ENCODE peak calls at places on chromosomes 13 and 19, in seven cellular contexts. Q is colonic mucosa, G is pancreas, R is fibroblast of pulmonary artery, M is bronchial epithelial cell, Z is AG04450, S is HFF-Myc. W is an unnamed sample.

GRCh38 chr19:51525731-51526130 is 5.7 kb downstream of the SIGLEC6 start:
- DNase-seq in Q (no peak), G (no peak), R (no peak), M (no peak), Z (no peak), S (no peak), W (no peak)

GRCh38 chr19:1975081-1975480 is 34.1 kb downstream of the CSNK1G2 start:
- DNase-seq in Q (no peak), G (no peak), R (peak), M (no peak), Z (no peak), S (no peak), W (peak)

GRCh38 chr13:48532473-48533206 is at the start of gene RCBTB2:
- DNase-seq in Q (peak), G (peak), R (peak), M (peak), Z (peak), S (peak), W (peak)

GRCh38 chr13:110894086-110894485 is 20.8 kb downstream of the ANKRD10 start:
- DNase-seq in Q (no peak), G (no peak), R (no peak), M (peak), Z (no peak), S (no peak), W (no peak)

GRCh38 chr19:3608750-3609322 is 2.2 kb upstream of the TBXA2R start:
- DNase-seq in Q (no peak), G (no peak), R (no peak), M (no peak), Z (no peak), S (no peak), W (no peak)

GRCh38 chr13:98519976-98520375 is 56.9 kb downstream of the STK24 start:
- DNase-seq in Q (no peak), G (no peak), R (no peak), M (no peak), Z (no peak), S (no peak), W (no peak)

GRCh38 chr13:24923305-24923640 is 159.3 kb downstream of the RNF17 start:
- DNase-seq in Q (no peak), G (no peak), R (peak), M (no peak), Z (peak), S (no peak), W (peak)

GRCh38 chr13:75963318-75963717 is 327.2 kb downstream of the LMO7 start:
- DNase-seq in Q (no peak), G (no peak), R (no peak), M (peak), Z (no peak), S (no peak), W (no peak)

GRCh38 chr19:50893047-50893737 is 18.0 kb downstream of the KLK4 start:
- DNase-seq in Q (no peak), G (no peak), R (no peak), M (no peak), Z (no peak), S (no peak), W (no peak)

GRCh38 chr19:18765224-18765623 is 25.9 kb downstream of the COMP start:
- DNase-seq in Q (peak), G (peak), R (no peak), M (peak), Z (no peak), S (no peak), W (no peak)

GRCh38 chr13:90867336-90867683 is 480.2 kb upstream of the MIR17HG start:
- DNase-seq in Q (peak), G (peak), R (peak), M (peak), Z (peak), S (peak), W (peak)

GRCh38 chr19:57269515-57270250 is 10.6 kb upstream of the ZNF460 start:
- DNase-seq in Q (no peak), G (no peak), R (peak), M (peak), Z (peak), S (peak), W (peak)

GRCh38 chr19:3186377-3186688 is 603 bp downstream of the NCLN start:
- DNase-seq in Q (no peak), G (no peak), R (no peak), M (no peak), Z (no peak), S (no peak), W (no peak)

GRCh38 chr19:54916822-54917221 is 10.9 kb downstream of the NCR1 start:
- DNase-seq in Q (no peak), G (no peak), R (no peak), M (no peak), Z (no peak), S (no peak), W (no peak)

GRCh38 chr19:5561559-5561958 is 6.2 kb downstream of the TINCR start:
- DNase-seq in Q (no peak), G (no peak), R (no peak), M (no peak), Z (no peak), S (no peak), W (no peak)
- TF ChIP-seq CTCF in Q (no peak), G (no peak), R (peak), M (peak), Z (peak), S (peak), W (peak)

DNA sequence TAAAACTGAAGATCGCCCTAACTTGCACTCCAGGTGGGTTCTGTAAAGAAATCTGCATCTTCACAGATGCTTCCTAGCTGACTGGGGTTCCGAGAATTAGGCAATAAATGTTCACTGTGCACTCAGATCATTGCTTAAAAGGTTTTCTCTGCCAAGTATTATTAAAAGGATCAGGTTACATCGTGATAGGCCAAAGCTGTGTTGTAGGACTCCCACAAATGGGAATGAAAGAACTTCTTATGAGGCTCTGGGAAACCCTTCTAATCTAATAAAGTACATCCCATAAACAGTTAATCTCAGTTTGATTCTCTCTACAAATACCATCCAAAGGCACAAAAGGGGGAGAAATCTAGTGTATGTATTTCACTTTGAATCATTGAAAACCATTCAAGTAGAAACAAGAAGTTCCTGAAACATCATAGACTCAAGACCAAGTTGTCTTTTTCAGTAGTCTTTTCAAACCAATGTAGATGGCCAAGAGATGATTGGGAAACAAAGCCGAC is 7.1 kb upstream of the POU4F1 start:
- DNase-seq in Q (no peak), G (no peak), R (peak), M (peak), Z (peak), S (no peak), W (peak)
- H3K4me3 ChIP-seq in Q (no peak), G (no peak), R (no peak), M (no peak), Z (no peak), S (no peak), W (no peak)

GRCh38 chr19:15222738-15223648 is 9.3 kb downstream of the EPHX3 start:
- DNase-seq in Q (peak), G (peak), R (peak), M (peak), Z (peak), S (peak), W (peak)
- TF ChIP-seq CTCF in Q (no peak), G (no peak), R (no peak), M (no peak), Z (no peak), S (no peak), W (no peak)

GRCh38 chr19:39531834-39532232 is 819 bp downstream of the EID2B start:
- DNase-seq in Q (no peak), G (no peak), R (no peak), M (peak), Z (no peak), S (no peak), W (peak)
- H3K4me3 ChIP-seq in Q (peak), G (peak), R (peak), M (peak), Z (peak), S (peak), W (peak)

DNA sequence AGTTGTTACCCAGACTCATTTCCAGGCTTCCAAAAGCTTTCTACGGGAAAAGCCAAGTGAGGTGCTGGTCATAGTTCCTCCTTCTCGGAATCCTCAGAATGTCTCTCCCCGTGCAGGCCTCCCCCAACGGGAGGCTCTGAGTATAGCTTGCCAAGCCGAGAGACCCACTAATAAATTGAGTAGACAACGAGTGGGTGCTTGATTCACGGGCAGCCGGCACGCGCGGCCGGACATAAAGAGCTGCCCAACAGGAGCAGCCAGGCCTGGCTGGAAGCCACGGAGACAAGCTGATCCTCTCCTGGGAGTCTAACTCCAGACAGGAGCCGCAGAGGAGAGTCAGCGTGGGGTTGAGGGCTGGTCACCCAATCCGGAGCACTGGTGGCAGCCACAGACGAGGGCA is 43.4 kb upstream of the MEDAG start:
- DNase-seq in Q (no peak), G (no peak), R (no peak), M (no peak), Z (no peak), S (no peak), W (no peak)
- TF ChIP-seq CTCF in Q (no peak), G (no peak), R (no peak), M (no peak), Z (no peak), S (no peak), W (no peak)

DNA sequence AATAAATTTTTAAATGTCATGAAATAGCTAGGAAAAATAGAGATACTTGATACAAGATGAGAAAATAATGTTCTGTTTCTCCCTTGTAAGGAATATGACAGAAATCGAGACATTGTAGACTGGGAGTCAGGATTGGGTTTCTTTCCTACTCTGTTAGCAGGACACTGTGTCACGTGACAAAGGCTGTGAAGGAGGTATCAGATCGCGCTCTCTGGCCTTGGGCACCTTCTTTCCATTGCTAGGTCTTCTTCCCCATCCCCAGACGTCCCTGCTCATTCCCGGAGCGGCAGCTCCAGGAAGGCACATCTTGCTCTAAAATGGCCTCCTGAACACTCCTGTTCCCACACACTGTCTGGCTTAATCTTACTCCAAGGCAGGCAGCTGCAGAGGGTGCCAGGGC is 133.4 kb downstream of the TM9SF2 start:
- DNase-seq in Q (no peak), G (no peak), R (no peak), M (no peak), Z (no peak), S (no peak), W (no peak)
- H3K4me3 ChIP-seq in Q (no peak), G (no peak), R (no peak), M (no peak), Z (no peak), S (no peak), W (no peak)

GRCh38 chr13:21501709-21502108 is 42.6 kb upstream of the ZDHHC20 start:
- DNase-seq in Q (no peak), G (no peak), R (no peak), M (no peak), Z (no peak), S (no peak), W (no peak)
- TF ChIP-seq CTCF in Q (no peak), G (no peak), R (no peak), M (no peak), Z (no peak), S (no peak), W (peak)

DNA sequence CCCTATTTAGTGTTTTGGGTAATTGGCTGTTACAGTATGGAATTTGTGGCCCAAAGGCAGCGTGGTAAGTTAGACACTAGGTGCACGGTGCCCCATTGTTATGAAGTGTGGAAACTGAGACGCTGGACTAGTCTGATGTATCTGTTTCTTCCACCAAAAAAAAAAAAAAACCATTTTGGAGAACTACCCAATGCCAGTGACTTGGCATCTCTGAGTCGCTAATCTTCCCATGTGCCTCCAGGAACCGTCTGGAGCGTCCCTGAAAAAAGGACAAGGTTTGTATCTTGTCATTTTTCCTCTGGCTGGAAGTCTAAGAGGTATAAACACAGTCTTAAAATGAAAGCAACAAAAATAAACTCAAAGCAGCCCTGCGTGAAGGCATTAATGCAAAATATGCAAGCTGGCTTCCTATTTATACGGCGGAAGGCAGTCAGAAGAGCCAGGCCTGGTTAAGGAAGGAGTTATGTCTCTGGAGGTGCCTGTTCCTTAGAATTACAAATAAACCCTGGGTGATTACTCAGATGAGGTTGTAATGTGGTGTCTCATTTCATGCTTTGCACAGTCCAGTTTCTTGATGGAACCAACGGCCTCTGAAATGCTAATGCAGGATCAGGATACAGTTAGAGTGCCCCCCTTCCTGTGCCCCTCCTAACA is 20.2 kb downstream of the ACTN4 start:
- DNase-seq in Q (no peak), G (no peak), R (no peak), M (no peak), Z (no peak), S (no peak), W (peak)
- H3K4me3 ChIP-seq in Q (no peak), G (no peak), R (no peak), M (no peak), Z (peak), S (no peak), W (no peak)

DNA sequence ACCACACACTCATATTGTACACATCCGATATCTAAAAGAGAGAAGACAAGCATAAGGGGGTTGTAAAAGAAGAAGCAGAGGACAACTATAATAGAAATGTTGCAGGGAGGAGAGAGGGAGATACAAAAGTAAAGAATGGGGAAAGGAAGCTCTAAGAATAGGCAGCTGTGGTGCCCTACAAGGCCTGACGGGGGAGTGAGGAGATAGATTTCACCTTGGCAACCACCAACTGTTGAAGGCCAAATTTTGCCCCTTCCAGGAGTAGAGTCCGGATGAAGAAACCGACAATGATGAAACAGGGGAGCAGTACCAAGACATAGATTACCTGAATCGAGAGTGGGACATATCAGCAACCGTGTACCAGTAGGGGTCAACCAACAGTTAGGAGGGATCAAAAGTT is 15.9 kb downstream of the SLC6A16 start:
- DNase-seq in Q (no peak), G (no peak), R (no peak), M (no peak), Z (no peak), S (no peak), W (no peak)
- TF ChIP-seq CTCF in Q (no peak), G (no peak), R (no peak), M (no peak), Z (no peak), S (no peak), W (no peak)